ENCODE peak calls at places on chromosomes 12 and 14, in four cellular contexts. L is GM12878, S is HepG2, C is K562. R is an unnamed sample.

GRCh38 chr12:71780207-71780822 is 25.7 kb downstream of the RAB21 start:
- DNase-seq in S (peak), L (no peak), C (peak), R (peak)

GRCh38 chr12:464484-465267 is 4.9 kb downstream of the B4GALNT3 start:
- DNase-seq in L (no peak), C (no peak), S (no peak), R (no peak)

GRCh38 chr12:5101686-5102085 is 58.0 kb downstream of the KCNA5 start:
- DNase-seq in S (no peak), L (no peak), C (no peak), R (no peak)

GRCh38 chr12:57574795-57575194 is 16.2 kb upstream of the PIP4K2C start:
- DNase-seq in L (no peak), C (no peak), S (no peak), R (no peak)

GRCh38 chr12:71662861-71663560 is 637 bp downstream of the ZFC3H1 start:
- DNase-seq in L (no peak), C (peak), S (peak), R (no peak)

GRCh38 chr12:15886372-15887042 is 4.3 kb downstream of the STRAP start:
- DNase-seq in C (no peak), S (peak), L (no peak), R (no peak)

GRCh38 chr12:115023279-115023678 is 339.3 kb upstream of the TBX3 start:
- DNase-seq in L (no peak), S (no peak), C (no peak), R (no peak)

GRCh38 chr14:49598479-49599301 is at the start of gene LRR1:
- DNase-seq in L (peak), C (peak), S (peak), R (peak)

GRCh38 chr12:121483950-121484349 is 84.0 kb downstream of the RNF34 start:
- DNase-seq in S (no peak), L (no peak), C (no peak), R (no peak)

GRCh38 chr12:117120787-117121186 is 21.6 kb upstream of the TESC start:
- DNase-seq in L (no peak), C (no peak), S (no peak), R (no peak)

GRCh38 chr14:77457115-77457521 is 283 bp downstream of the VIPAS39 start:
- DNase-seq in L (no peak), C (no peak), S (no peak), R (no peak)

GRCh38 chr14:58907803-58908202 is 270.0 kb downstream of the DACT1 start:
- DNase-seq in L (no peak), S (no peak), C (no peak), R (no peak)

GRCh38 chr14:24392327-24393098 is 6.3 kb upstream of the NYNRIN start:
- DNase-seq in S (no peak), L (no peak), C (peak), R (peak)

GRCh38 chr12:127170271-127171180 is 1096.4 kb upstream of the TMEM132C start:
- DNase-seq in L (no peak), C (no peak), S (no peak), R (no peak)

GRCh38 chr12:51253276-51253675 is 14.7 kb downstream of the DAZAP2 start:
- DNase-seq in S (no peak), C (no peak), L (no peak), R (no peak)

GRCh38 chr12:96408993-96409392 is 8.8 kb upstream of the CDK17 start:
- DNase-seq in S (no peak), L (no peak), C (no peak), R (no peak)

GRCh38 chr12:118219772-118220171 is 83.8 kb downstream of the PEBP1 start:
- DNase-seq in C (no peak), L (no peak), S (no peak), R (no peak)

GRCh38 chr12:51886021-51886710 is 1.7 kb upstream of the ANKRD33 start:
- DNase-seq in S (peak), L (no peak), C (peak), R (no peak)

GRCh38 chr12:19131020-19131431 is 1.5 kb downstream of the PLEKHA5 start:
- DNase-seq in C (peak), S (peak), L (no peak), R (peak)

GRCh38 chr12:4648099-4648498 is 752 bp downstream of the AKAP3 start:
- DNase-seq in S (no peak), L (no peak), C (no peak), R (no peak)

GRCh38 chr14:103118019-103118662 is 5.1 kb upstream of the TNFAIP2 start:
- DNase-seq in L (no peak), S (no peak), C (peak), R (no peak)

GRCh38 chr14:21047378-21047781 is 5.2 kb downstream of the RNASE7 start:
- DNase-seq in C (no peak), S (no peak), L (no peak), R (no peak)

GRCh38 chr12:12562016-12562483 is 613 bp downstream of the DUSP16 start:
- DNase-seq in S (no peak), L (no peak), C (peak), R (no peak)

GRCh38 chr14:21923820-21924219 is 250.2 kb upstream of the OR4E1 start:
- DNase-seq in C (no peak), L (no peak), S (no peak), R (no peak)

GRCh38 chr14:91245029-91245428 is 525 bp upstream of the GPR68 start:
- DNase-seq in L (no peak), S (no peak), C (no peak), R (no peak)

GRCh38 chr12:90043264-90043663 is 334.6 kb upstream of the ATP2B1 start:
- DNase-seq in S (no peak), L (no peak), C (no peak), R (no peak)

GRCh38 chr12:81888961-81889360 is 129.8 kb upstream of the PPFIA2 start:
- DNase-seq in C (no peak), S (no peak), L (no peak), R (no peak)

GRCh38 chr12:20620311-20620710 is 74.8 kb upstream of the SLCO1C1 start:
- DNase-seq in L (no peak), S (no peak), C (no peak), R (no peak)

DNA sequence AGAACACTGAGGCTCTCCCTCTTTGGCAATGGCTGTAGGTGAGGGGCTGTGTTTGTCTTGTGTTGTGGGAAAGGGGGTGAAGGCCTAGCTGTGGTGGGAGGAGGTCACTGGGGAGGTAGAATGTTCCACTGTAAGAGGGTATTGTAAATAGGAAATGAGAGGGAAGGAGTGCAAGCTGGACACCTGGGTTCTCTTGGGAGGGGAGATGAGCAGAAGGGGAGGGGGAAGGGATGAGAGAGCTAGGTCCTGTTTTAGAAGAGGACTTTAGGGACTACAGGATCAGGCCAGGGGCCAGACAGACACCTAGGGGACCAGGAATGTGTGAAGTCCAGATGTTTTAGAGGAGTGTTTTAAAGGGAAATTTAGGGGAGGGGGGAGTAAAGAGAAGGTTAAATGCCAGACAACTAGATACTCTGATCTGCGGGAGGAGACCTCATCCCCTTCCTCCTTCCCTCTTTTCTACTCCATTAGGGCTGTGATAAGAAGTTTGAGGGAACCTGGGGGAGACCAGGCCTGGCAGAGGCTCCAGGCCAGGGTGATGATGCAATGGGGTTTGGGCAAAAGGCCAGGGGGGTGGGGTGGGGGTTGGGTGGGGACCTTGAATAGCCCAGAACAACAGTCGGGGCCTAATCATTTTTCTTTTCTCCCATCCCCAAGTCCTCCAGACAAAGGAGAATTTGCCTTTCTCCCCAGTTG is 2.0 kb downstream of the ITGA5 start:
- DNase-seq in C (peak), L (no peak), S (no peak), R (no peak)
- H3K9ac ChIP-seq in C (peak), L (no peak), S (no peak), R (no peak)

DNA sequence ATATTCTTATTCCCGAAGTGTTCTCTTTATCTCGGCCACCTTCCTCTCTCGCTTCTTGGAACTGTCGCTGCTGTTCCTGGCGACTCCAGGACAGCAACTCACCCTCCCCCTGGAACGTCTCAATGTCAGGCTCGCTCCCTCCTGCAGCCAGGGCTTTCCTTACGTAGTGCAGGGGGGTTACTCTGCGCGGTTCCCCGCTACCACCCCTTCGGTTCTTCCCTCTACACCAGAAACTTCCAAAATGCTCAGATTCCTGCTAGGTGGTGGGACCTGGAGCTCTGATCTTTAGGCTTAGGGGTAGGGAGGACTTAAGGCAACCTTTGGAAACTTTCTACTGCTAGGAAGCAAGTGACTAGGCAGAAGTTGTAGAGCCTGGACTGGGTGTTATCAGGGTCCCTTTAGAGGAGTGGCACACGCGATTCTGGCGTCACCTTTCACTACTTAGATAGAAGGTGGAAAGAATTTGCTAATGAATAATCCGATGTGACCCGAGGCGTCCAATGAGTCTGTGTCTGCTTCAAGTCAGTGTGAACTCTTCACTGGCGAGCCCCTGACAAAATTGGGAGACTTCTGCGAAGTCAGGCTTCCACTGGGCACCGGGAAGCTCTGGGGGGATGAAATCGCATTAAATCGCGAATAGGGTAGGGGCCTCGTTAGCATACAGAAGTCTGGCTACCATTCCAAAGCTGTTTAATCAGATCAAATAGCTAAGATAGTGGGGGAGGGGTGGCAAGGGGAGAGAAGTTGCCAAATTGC is 900 bp upstream of the DPF3 start:
- DNase-seq in S (no peak), C (peak), L (no peak), R (no peak)
- TF ChIP-seq ZBTB33 in S (no peak), C (no peak), L (no peak), R (no peak)

DNA sequence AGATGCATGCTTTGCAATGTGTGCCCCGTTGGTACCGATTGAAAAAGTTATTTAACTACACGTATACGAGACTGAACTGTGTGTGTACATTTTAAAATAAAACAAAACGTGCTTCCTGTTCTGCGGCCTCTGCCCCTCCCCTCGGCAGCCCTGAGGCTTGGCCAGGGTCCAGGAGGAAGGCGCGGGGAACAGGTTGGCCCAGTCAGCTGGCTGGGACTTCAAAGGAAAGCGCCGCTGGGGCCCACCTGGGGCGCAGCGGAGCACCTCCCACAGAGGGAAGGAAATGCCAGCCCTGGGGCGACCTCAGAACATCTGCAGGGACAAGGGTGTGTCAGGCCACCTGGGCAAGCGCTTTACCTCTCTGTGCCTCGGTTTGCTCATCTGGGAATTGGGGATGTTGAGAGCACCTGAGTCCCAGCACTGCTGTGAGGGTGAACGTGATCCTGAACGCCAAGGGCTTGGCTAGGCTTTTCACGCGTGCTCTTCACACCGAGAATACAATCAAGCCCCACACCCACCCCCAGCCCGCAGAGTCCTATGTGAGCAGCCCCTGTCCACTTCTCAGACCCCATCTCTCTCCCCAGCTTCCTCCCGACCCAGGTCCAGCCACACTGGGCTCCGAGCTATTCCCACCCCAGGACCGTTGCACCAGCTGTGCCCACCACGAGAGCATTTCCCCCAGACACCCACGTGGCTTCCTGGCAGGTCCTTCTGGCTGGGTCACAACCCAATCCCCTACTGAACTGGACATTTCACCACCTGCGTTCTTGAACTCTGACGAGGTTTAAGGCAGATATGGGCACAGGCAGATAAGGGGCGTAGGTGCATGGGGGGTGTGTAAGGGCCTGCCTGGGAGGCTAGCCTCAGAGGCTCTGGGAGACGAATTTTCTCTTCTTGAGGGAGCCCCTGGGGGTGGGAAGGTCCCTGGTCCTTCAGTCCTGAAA is 41.9 kb upstream of the NCOR2 start:
- DNase-seq in L (peak), S (peak), C (peak), R (peak)
- H3K9ac ChIP-seq in L (peak), S (no peak), C (no peak), R (peak)

GRCh38 chr14:64717870-64718269 is 13.6 kb downstream of the PLEKHG3 start:
- DNase-seq in L (no peak), S (no peak), C (no peak), R (no peak)
- TF ChIP-seq ZBTB33 in L (no peak), S (no peak), C (no peak), R (no peak)

DNA sequence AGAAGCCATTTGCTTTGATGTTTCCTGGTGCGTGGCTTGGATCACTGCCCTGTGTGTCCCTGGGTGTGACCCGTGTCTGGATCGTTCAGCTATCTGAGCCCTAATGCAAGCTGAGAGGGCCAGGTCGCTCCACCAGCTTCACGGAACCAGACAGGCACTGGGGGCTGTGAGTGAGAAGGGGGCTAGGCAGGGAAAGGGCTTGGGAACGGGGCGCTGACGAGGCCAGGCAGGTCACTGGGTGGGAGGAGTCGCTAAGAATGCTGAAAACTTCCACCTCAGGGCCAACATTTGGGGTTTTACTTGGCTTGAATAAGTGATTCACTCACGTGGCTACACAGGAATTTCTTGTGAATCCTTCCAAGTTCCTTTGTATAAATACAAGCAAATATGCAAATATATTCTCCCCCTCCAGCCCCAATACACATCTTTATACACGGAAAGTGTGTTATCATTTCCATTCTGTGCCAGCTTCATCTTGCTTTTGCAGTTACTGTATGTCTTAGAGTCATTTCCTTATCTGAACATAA is 24.1 kb upstream of the MMP17 start:
- DNase-seq in L (no peak), S (no peak), C (no peak), R (no peak)
- H3K9ac ChIP-seq in L (no peak), S (no peak), C (no peak), R (no peak)

GRCh38 chr14:101596742-101597141 is 35.4 kb downstream of the DIO3 start:
- DNase-seq in C (no peak), L (no peak), S (no peak), R (no peak)
- TF ChIP-seq ZBTB33 in C (no peak), L (no peak), S (no peak), R (no peak)

DNA sequence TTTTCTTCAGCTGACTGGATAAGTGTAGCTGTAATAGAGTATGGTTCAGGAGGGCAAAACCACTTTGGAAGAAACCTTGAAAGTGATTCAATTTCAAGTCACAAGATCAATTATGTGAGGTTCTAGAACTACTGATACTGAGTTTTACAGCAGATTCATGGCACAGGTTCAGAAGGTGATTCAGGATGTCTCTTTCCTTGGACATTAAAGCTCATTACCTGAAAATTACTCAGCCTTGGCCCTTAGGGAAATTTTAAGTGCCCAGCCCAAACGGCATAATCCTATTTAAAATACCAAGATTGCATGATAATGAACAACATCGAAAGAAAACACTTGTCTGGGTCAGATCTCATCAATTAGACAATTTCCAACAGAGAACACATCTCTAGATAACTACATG is 70.2 kb upstream of the SLC38A2 start:
- DNase-seq in S (no peak), C (no peak), L (no peak), R (peak)
- H3K9ac ChIP-seq in S (no peak), C (no peak), L (no peak), R (peak)

DNA sequence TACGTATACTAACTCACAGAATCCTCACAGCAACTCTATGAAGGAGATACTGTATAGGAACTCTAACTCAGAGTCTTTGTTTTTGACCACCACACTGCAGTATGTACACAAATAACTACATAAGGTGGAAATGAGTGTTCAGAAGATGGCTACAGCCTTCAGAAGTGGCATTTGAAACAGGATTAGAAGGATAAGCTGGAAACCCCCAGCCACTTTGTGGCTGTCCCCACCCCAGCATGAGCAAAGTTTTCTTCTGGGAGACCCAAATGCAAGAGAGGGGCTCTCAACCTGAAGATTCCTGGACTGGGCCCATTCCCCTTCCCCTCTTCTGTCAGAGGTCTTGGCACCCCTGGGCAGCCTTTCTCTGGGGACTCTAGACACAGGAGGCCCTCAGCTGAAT is 43.2 kb upstream of the PNMA1 start:
- DNase-seq in S (no peak), C (no peak), L (no peak), R (no peak)
- TF ChIP-seq ZBTB33 in S (no peak), C (no peak), L (no peak), R (no peak)